ENCODE peak calls at places on chromosomes 13 and 19, in seven cellular contexts. J is germinal center; Y is mucosa of gallbladder; T is omental fat pad; W is stimulated activated naive B cell treated with anti-CD40 and anti-IgM and Interleukin-4, amounts not matched to agents 10 μg/mL and 1 μg/mL and 100 μg/mL, for 72 hours; E is pons; I is mesendoderm. Z is an unnamed sample.

GRCh38 chr13:21639604-21640003 is 31.3 kb upstream of the FGF9 start:
- DNase-seq in J (no peak), I (no peak), Y (no peak), E (no peak), W (no peak), T (no peak), Z (no peak)

GRCh38 chr13:109276261-109276660 is 510.1 kb downstream of the IRS2 start:
- DNase-seq in E (no peak), W (no peak), J (no peak), T (no peak), I (no peak), Y (no peak), Z (no peak)

GRCh38 chr19:1810439-1811160 is 1.5 kb downstream of the ATP8B3 start:
- DNase-seq in E (no peak), W (no peak), Y (no peak), I (no peak), T (no peak), J (no peak), Z (no peak)

GRCh38 chr19:3868770-3869456 is at the start of gene ZFR2:
- DNase-seq in W (no peak), I (peak), Y (no peak), E (no peak), J (no peak), T (no peak), Z (no peak)

GRCh38 chr19:3179739-3180293 is 1.2 kb downstream of the S1PR4 start:
- DNase-seq in E (no peak), J (no peak), W (no peak), I (no peak), T (no peak), Y (no peak), Z (no peak)

GRCh38 chr13:47726394-47726793 is 274.7 kb downstream of the SUCLA2 start:
- DNase-seq in W (no peak), T (no peak), J (no peak), I (no peak), Y (no peak), E (no peak), Z (no peak)

GRCh38 chr13:90806905-90807304 is 540.6 kb upstream of the MIR17HG start:
- DNase-seq in J (no peak), I (no peak), W (no peak), T (no peak), E (no peak), Y (no peak), Z (no peak)

GRCh38 chr19:40578442-40578908 is 1.8 kb downstream of the SHKBP1 start:
- DNase-seq in Y (no peak), T (no peak), I (peak), W (no peak), E (peak), J (no peak), Z (peak)

GRCh38 chr19:48630289-48631036 is 6.7 kb downstream of the DBP start:
- DNase-seq in I (peak), W (no peak), T (no peak), Y (peak), J (no peak), E (peak), Z (no peak)

GRCh38 chr19:54317965-54318240 is 4.9 kb upstream of the LILRA5 start:
- DNase-seq in J (no peak), E (no peak), I (no peak), W (no peak), Y (no peak), T (no peak), Z (no peak)

GRCh38 chr13:94657167-94657566 is 55.2 kb downstream of the SOX21 start:
- DNase-seq in I (no peak), W (no peak), T (no peak), Y (no peak), J (no peak), E (no peak), Z (no peak)

GRCh38 chr13:114047358-114047881 is 73.5 kb upstream of the C13orf46 start:
- DNase-seq in J (no peak), W (no peak), E (no peak), I (no peak), T (no peak), Y (no peak), Z (no peak)

GRCh38 chr13:72638059-72638815 is 89.2 kb downstream of the MZT1 start:
- DNase-seq in E (no peak), Y (no peak), J (no peak), W (no peak), T (no peak), I (peak), Z (no peak)

GRCh38 chr13:31998131-31998530 is 33.4 kb upstream of the FRY start:
- DNase-seq in Y (peak), W (no peak), J (no peak), T (no peak), E (no peak), I (peak), Z (no peak)

GRCh38 chr13:41533266-41533665 is 75.9 kb downstream of the RGCC start:
- DNase-seq in E (no peak), T (no peak), J (no peak), I (no peak), Y (no peak), W (no peak), Z (no peak)